ENCODE peak calls at places on chromosome 3, in eight cellular contexts. F, C, O, N, M, S, U and H are unnamed samples.
A peak's percentile ranks its signal among the peaks of the same experiment; 100 is the strongest.

GRCh38 chr3:171811913-171812321 is 1.6 kb upstream of the PLD1 start:
- DNase-seq in C (no peak), U (peak; percentile 69), N (peak; percentile 66), O (peak; percentile 73), F (no peak), S (no peak), M (peak; percentile 48), H (no peak)

GRCh38 chr3:56595956-56596355 is 39.0 kb downstream of the CCDC66 start:
- DNase-seq in O (no peak), N (no peak), F (no peak), U (no peak), S (no peak), M (no peak), C (no peak), H (no peak)

GRCh38 chr3:37853691-37854413 is 7.8 kb upstream of the CTDSPL start:
- DNase-seq in O (peak; percentile 97), F (no peak), C (no peak), U (no peak), N (no peak), S (no peak), M (no peak), H (no peak)

GRCh38 chr3:3443482-3443881 is 264.0 kb upstream of the CRBN start:
- DNase-seq in F (no peak), U (no peak), S (no peak), C (no peak), N (no peak), M (no peak), O (no peak), H (no peak)

GRCh38 chr3:192467230-192468186 is 259.8 kb downstream of the FGF12 start:
- DNase-seq in S (no peak), C (peak; percentile 50), N (peak; percentile 36), U (peak; percentile 81), F (peak; percentile 37), O (peak; percentile 47), M (no peak), H (no peak)

GRCh38 chr3:182789371-182789770 is 3.9 kb upstream of the ATP11B start:
- DNase-seq in F (no peak), S (no peak), O (peak; percentile 15), M (no peak), N (no peak), U (no peak), C (no peak), H (no peak)

GRCh38 chr3:182465301-182466185 is 327.8 kb upstream of the ATP11B start:
- DNase-seq in C (no peak), U (no peak), O (no peak), S (no peak), N (no peak), M (peak; percentile 12), F (no peak), H (no peak)

GRCh38 chr3:72641684-72642083 is 206.6 kb downstream of the SHQ1 start:
- DNase-seq in U (no peak), C (no peak), N (no peak), F (no peak), O (no peak), S (no peak), M (no peak), H (no peak)

GRCh38 chr3:90129710-90130109 is 1022.3 kb downstream of the EPHA3 start:
- DNase-seq in F (no peak), O (peak; percentile 10), N (no peak), U (no peak), C (no peak), M (no peak), S (no peak), H (no peak)

GRCh38 chr3:106249159-106249558 is 380.3 kb upstream of the CBLB start:
- DNase-seq in S (no peak), F (no peak), M (peak; percentile 67), C (no peak), U (no peak), N (no peak), O (peak; percentile 8), H (no peak)

GRCh38 chr3:41188291-41188690 is 11.0 kb upstream of the CTNNB1 start:
- DNase-seq in U (no peak), F (no peak), O (peak; percentile 56), M (no peak), S (no peak), C (no peak), N (no peak), H (no peak)

GRCh38 chr3:45236964-45237363 is 10.9 kb upstream of the TMEM158 start:
- DNase-seq in M (no peak), C (no peak), U (no peak), F (no peak), O (no peak), N (peak; percentile 24), S (no peak), H (no peak)

GRCh38 chr3:62414786-62415185 is 41.4 kb upstream of the FEZF2 start:
- DNase-seq in O (no peak), S (no peak), F (no peak), U (no peak), M (no peak), C (no peak), N (no peak), H (no peak)

GRCh38 chr3:25843332-25843731 is 53.4 kb downstream of the OXSM start:
- DNase-seq in N (peak; percentile 11), F (no peak), C (no peak), S (no peak), M (no peak), U (no peak), O (no peak), H (no peak)
- TF ChIP-seq CTCF in N (peak; percentile 57), F (peak; percentile 12), C (no peak), S (no peak), M (no peak), U (no peak), O (no peak), H (no peak)

DNA sequence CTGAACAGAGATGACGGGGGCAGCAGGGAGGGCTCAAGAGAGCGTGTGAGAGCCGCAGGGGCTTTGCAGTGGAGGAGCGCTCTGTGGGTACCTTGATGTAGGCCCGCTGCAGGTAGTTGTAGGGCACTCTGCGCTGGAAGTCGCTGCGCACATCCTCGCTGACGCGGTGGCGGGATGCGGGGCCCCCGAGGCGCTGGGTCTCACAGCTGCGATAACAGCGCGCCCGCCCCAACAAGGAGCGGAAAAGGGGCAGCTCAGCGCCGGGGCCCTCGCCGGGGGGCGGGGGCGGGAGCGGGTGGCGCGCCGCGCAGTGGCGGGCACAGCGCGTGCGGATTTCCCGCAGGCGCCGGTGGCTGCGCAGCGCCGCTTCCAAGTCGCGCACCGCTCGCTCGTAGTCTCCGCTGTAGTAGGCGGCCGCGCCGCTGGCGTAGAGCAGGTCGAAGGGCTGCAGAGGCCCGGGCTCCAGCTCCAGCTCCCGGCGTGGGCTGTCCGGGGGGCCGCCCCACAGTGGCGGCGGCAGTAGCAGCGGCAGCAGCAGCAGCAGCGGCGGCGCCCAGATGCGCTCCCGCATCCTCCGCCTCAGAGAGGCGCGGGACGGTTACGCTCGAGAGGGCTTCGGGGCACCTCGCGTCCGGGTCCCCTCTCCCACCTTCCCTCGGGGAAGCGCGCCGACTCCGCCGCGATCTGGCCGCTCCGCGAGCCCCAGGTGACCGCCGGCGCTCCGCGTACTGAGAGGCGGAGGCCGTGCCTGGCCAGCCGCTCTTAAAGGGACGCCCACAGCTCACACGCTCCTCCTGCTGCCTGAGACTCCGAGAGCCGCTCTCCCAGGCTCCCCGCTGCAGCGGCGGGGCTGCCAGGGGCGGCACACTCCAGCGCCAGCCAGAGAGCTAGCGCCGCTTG is at the start of gene P3H2:
- DNase-seq in M (peak; percentile 87), C (no peak), O (peak; percentile 92), N (peak; percentile 90), S (peak; percentile 93), F (peak; percentile 64), U (peak; percentile 94), H (peak; percentile 84)
- TF ChIP-seq CTCF in M (peak; percentile 25), C (no peak), O (peak; percentile 14), N (peak; percentile 36), S (no peak), F (peak; percentile 26), U (peak; percentile 7), H (no peak)

GRCh38 chr3:133276594-133276993 is 123.3 kb upstream of the BFSP2 start:
- DNase-seq in O (no peak), S (no peak), C (no peak), N (no peak), U (no peak), M (no peak), F (no peak), H (no peak)

GRCh38 chr3:133277813-133278212 is 122.0 kb upstream of the BFSP2 start:
- DNase-seq in O (no peak), N (no peak), S (no peak), U (no peak), C (no peak), F (no peak), M (peak; percentile 47), H (no peak)

GRCh38 chr3:133273346-133273745 is 126.5 kb upstream of the BFSP2 start:
- DNase-seq in U (no peak), O (no peak), F (no peak), M (no peak), N (no peak), C (no peak), S (no peak), H (no peak)

GRCh38 chr3:133271491-133271890 is 128.4 kb upstream of the BFSP2 start:
- DNase-seq in N (no peak), C (no peak), M (no peak), O (no peak), F (no peak), U (no peak), S (no peak), H (no peak)

GRCh38 chr3:133274477-133274876 is 125.4 kb upstream of the BFSP2 start:
- DNase-seq in C (no peak), O (no peak), U (no peak), S (no peak), N (no peak), M (no peak), F (no peak), H (no peak)
- TF ChIP-seq CTCF in C (no peak), O (no peak), U (no peak), S (no peak), N (no peak), M (no peak), F (no peak), H (no peak)

GRCh38 chr3:142998439-142998838 is 2.9 kb upstream of the U2SURP start:
- DNase-seq in O (no peak), U (no peak), F (no peak), M (peak; percentile 60), C (no peak), N (no peak), S (no peak), H (no peak)

GRCh38 chr3:142993958-142994442 is 7.4 kb upstream of the U2SURP start:
- DNase-seq in F (peak; percentile 59), C (peak; percentile 68), U (peak; percentile 83), N (peak; percentile 78), O (peak; percentile 44), M (peak; percentile 36), S (no peak), H (peak; percentile 64)

GRCh38 chr3:143000525-143000924 is 845 bp upstream of the U2SURP start:
- DNase-seq in O (peak; percentile 76), C (no peak), S (no peak), U (peak; percentile 56), F (no peak), N (no peak), M (peak; percentile 74), H (no peak)

GRCh38 chr3:142999881-143000280 is 1.5 kb upstream of the U2SURP start:
- DNase-seq in U (no peak), C (no peak), F (no peak), O (peak; percentile 15), S (no peak), M (peak; percentile 55), N (no peak), H (no peak)

DNA sequence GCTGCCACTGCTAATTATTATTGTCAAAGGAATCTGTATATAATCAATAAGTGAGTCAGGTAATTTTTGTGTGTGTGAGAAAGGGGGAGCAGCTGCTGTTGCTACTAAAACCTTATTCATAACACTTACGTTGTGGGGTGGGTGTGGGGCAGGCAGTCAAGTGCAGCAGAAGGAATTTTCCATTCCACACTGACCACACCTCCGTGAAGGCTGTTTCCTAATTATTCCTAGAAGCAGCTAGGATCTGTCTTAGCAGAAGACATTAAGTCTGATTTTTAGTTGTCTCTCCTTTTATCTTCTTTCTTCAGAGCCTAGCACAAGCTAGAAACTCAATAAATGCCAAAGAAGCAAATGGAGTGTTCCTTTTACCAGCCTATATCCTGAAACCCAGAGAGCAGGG is 4.0 kb upstream of the U2SURP start:
- DNase-seq in O (no peak), F (no peak), C (no peak), N (no peak), U (peak; percentile 74), S (no peak), M (peak; percentile 27), H (no peak)
- TF ChIP-seq CTCF in O (no peak), F (no peak), C (no peak), N (no peak), U (no peak), S (no peak), M (no peak), H (no peak)